ENCODE peak calls at places on chromosomes 6 and 20, in seven cellular contexts. Z is neural progenitor cell; E is lower lobe of right lung; D is A549; C is heart left ventricle; Q is CD4-positive, CD25-positive, alpha-beta regulatory T cell; A is breast epithelium. J is an unnamed sample. For H3K4me1, the result is how much of the 10 kb centered on the place peaks cover.

GRCh38 chr6:84103029-84103428 is 69.5 kb downstream of the MRAP2 start:
- DNase-seq in E (no peak), C (no peak), Q (no peak), D (no peak), Z (no peak), A (no peak), J (no peak)

GRCh38 chr6:167474725-167475124 is 149.8 kb downstream of the TTLL2 start:
- DNase-seq in D (no peak), Q (no peak), A (no peak), C (no peak), Z (no peak), E (no peak), J (peak)

GRCh38 chr6:108653864-108654402 is 93.2 kb downstream of the FOXO3 start:
- DNase-seq in E (peak), D (no peak), Q (no peak), A (no peak), C (peak), Z (no peak), J (peak)

GRCh38 chr6:81446509-81446908 is 306.0 kb downstream of the TENT5A start:
- DNase-seq in A (no peak), D (no peak), Q (no peak), Z (no peak), E (no peak), C (no peak), J (no peak)

GRCh38 chr6:77231438-77232305 is 231.6 kb downstream of the HTR1B start:
- DNase-seq in Q (no peak), C (no peak), Z (peak), E (no peak), D (no peak), A (no peak), J (no peak)

GRCh38 chr6:5423251-5423650 is 161.9 kb downstream of the FARS2 start:
- DNase-seq in C (no peak), Q (no peak), D (no peak), E (no peak), A (no peak), Z (no peak), J (no peak)

GRCh38 chr20:50628853-50629674 is 62.3 kb downstream of the RIPOR3 start:
- DNase-seq in Z (no peak), Q (no peak), D (no peak), E (no peak), C (no peak), A (no peak), J (no peak)

GRCh38 chr20:10090588-10091166 is 55.9 kb downstream of the ANKEF1 start:
- DNase-seq in C (peak), A (no peak), Z (peak), Q (peak), D (peak), E (peak), J (peak)

GRCh38 chr20:63540417-63541186 is 3.4 kb upstream of the PTK6 start:
- DNase-seq in A (no peak), E (no peak), Z (no peak), Q (no peak), D (no peak), C (no peak), J (no peak)

GRCh38 chr6:112936476-112936875 is 589.3 kb downstream of the RFPL4B start:
- DNase-seq in D (no peak), Q (no peak), A (no peak), C (no peak), Z (no peak), E (no peak), J (no peak)

GRCh38 chr20:5141615-5142014 is 14.8 kb downstream of the CDS2 start:
- DNase-seq in C (no peak), D (no peak), E (no peak), Z (no peak), A (no peak), Q (no peak), J (no peak)
- H3K4me1 ChIP-seq in C (half or more), D (under half), E (under half), Z (under half), A (under half), Q (under half), J (under half)

DNA sequence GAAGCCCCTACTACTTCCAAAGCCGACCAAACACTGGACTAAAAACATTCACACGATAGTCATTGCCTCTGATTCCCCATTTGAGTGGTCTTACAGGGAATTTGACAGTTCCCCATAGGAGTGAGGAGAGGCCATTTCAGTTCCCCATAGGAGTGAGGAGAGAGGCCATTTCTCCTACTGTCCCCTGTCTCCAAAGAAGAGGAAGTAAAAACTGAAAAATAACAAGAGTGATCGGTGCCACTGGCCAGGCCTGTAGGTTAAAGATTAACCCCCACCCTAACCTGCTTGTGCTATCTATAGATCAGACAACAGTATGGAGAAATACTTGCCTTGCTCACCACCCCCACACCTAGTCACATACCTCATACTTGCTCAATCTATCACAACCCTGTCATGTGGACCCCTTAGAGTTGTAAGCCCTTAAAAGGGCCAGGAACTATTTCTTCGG is 204.0 kb upstream of the MOCS1 start:
- DNase-seq in C (no peak), E (no peak), D (no peak), Q (no peak), A (no peak), Z (no peak), J (peak)
- H3K27ac ChIP-seq in C (no peak), E (no peak), D (no peak), Q (no peak), A (no peak), Z (no peak), J (peak)

DNA sequence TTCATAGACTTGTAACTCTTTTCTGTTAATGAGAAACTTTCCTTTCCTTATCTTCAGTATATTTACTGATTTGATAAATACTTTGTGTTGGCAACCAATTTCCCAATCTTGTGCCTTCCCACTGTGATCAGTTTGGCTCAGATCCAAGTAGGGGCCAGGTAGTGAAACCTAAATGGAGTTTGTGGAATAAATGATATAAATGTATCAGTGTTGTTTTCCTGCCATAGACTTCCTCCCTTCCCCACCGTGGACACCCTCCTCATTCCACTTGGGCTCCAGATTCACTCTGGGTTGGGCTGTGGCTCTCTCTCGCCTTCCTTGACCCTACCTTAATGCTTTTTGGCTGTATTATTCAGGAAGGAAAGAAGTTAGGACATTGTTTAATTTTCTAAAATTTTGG is 1.3 kb downstream of the ZKSCAN3 start:
- DNase-seq in C (no peak), A (no peak), Z (no peak), Q (no peak), D (no peak), E (no peak), J (no peak)
- H3K4me3 ChIP-seq in C (peak), A (peak), Z (peak), Q (peak), D (no peak), E (peak), J (no peak)

GRCh38 chr20:46456255-46457028 is 50.0 kb upstream of the ELMO2 start:
- DNase-seq in C (no peak), D (no peak), Z (no peak), A (no peak), Q (no peak), E (no peak), J (no peak)
- H3K4me1 ChIP-seq in C (under half), D (under half), Z (under half), A (under half), Q (under half), E (under half), J (under half)